ENCODE peak calls at places on chromosome 4, in six cellular contexts. One of them, this sample, is unnamed.

GRCh38 chr4:1735215-1735614 is 13.9 kb downstream of the TACC3 start:
- DNase-seq in DND-41: no peak
- DNase-seq in choroid plexus epithelial cell: no peak
- DNase-seq in mucosa of descending colon: no peak
- DNase-seq in sigmoid colon: no peak
- DNase-seq in GM20000: no peak
- DNase-seq in this sample: no peak

GRCh38 chr4:23789765-23790164 is 100.1 kb downstream of the PPARGC1A start:
- DNase-seq in GM20000: no peak
- DNase-seq in choroid plexus epithelial cell: peak; percentile 54
- DNase-seq in mucosa of descending colon: no peak
- DNase-seq in sigmoid colon: peak; percentile 65
- DNase-seq in DND-41: no peak
- DNase-seq in this sample: no peak

GRCh38 chr4:151403656-151404055 is 5.3 kb upstream of the FHIP1A start:
- DNase-seq in sigmoid colon: no peak
- DNase-seq in GM20000: no peak
- DNase-seq in mucosa of descending colon: no peak
- DNase-seq in DND-41: no peak
- DNase-seq in choroid plexus epithelial cell: no peak
- DNase-seq in this sample: no peak

GRCh38 chr4:109870061-109870460 is 22.2 kb downstream of the LRIT3 start:
- DNase-seq in mucosa of descending colon: no peak
- DNase-seq in sigmoid colon: no peak
- DNase-seq in choroid plexus epithelial cell: no peak
- DNase-seq in GM20000: no peak
- DNase-seq in DND-41: no peak
- DNase-seq in this sample: no peak

GRCh38 chr4:82890602-82890912 is 396 bp downstream of the SEC31A start:
- DNase-seq in GM20000: no peak
- DNase-seq in DND-41: no peak
- DNase-seq in mucosa of descending colon: no peak
- DNase-seq in choroid plexus epithelial cell: peak; percentile 24
- DNase-seq in sigmoid colon: no peak
- DNase-seq in this sample: no peak

GRCh38 chr4:184310171-184310567 is 92.5 kb upstream of the ENPP6 start:
- DNase-seq in sigmoid colon: no peak
- DNase-seq in DND-41: peak; percentile 10
- DNase-seq in mucosa of descending colon: peak; percentile 70
- DNase-seq in choroid plexus epithelial cell: no peak
- DNase-seq in GM20000: peak; percentile 33
- DNase-seq in this sample: peak; percentile 63

GRCh38 chr4:3440011-3440410 is 1.8 kb upstream of the HGFAC start:
- DNase-seq in choroid plexus epithelial cell: no peak
- DNase-seq in sigmoid colon: no peak
- DNase-seq in mucosa of descending colon: peak; percentile 16
- DNase-seq in DND-41: no peak
- DNase-seq in GM20000: no peak
- DNase-seq in this sample: no peak

GRCh38 chr4:17447675-17448298 is 64.1 kb downstream of the QDPR start:
- DNase-seq in DND-41: peak; percentile 59
- DNase-seq in choroid plexus epithelial cell: peak; percentile 91
- DNase-seq in mucosa of descending colon: no peak
- DNase-seq in GM20000: peak; percentile 66
- DNase-seq in sigmoid colon: no peak
- DNase-seq in this sample: peak; percentile 55

GRCh38 chr4:78627966-78628678 is 76.6 kb downstream of the ANXA3 start:
- DNase-seq in sigmoid colon: no peak
- DNase-seq in mucosa of descending colon: no peak
- DNase-seq in choroid plexus epithelial cell: no peak
- DNase-seq in GM20000: no peak
- DNase-seq in DND-41: no peak
- DNase-seq in this sample: no peak

GRCh38 chr4:117831060-117831683 is 203.1 kb upstream of the NDST3 start:
- DNase-seq in GM20000: no peak
- DNase-seq in choroid plexus epithelial cell: no peak
- DNase-seq in mucosa of descending colon: no peak
- DNase-seq in sigmoid colon: no peak
- DNase-seq in DND-41: no peak
- DNase-seq in this sample: no peak

GRCh38 chr4:15677507-15677988 is 4.1 kb upstream of the FAM200B start:
- DNase-seq in DND-41: no peak
- DNase-seq in mucosa of descending colon: no peak
- DNase-seq in sigmoid colon: no peak
- DNase-seq in choroid plexus epithelial cell: peak; percentile 60
- DNase-seq in GM20000: no peak
- DNase-seq in this sample: no peak

GRCh38 chr4:163694385-163694784 is 199.9 kb downstream of the TMA16 start:
- DNase-seq in DND-41: no peak
- DNase-seq in mucosa of descending colon: no peak
- DNase-seq in choroid plexus epithelial cell: peak; percentile 28
- DNase-seq in GM20000: no peak
- DNase-seq in sigmoid colon: no peak
- DNase-seq in this sample: no peak

GRCh38 chr4:3683744-3684421 is 82.3 kb upstream of the ADRA2C start:
- DNase-seq in mucosa of descending colon: no peak
- DNase-seq in choroid plexus epithelial cell: no peak
- DNase-seq in GM20000: no peak
- DNase-seq in DND-41: no peak
- DNase-seq in sigmoid colon: peak; percentile 48
- DNase-seq in this sample: no peak

GRCh38 chr4:57098945-57099344 is 11.2 kb downstream of the IGFBP7 start:
- DNase-seq in DND-41: no peak
- DNase-seq in mucosa of descending colon: no peak
- DNase-seq in sigmoid colon: no peak
- DNase-seq in GM20000: no peak
- DNase-seq in choroid plexus epithelial cell: peak; percentile 95
- DNase-seq in this sample: no peak

GRCh38 chr4:133130171-133130570 is 18.9 kb upstream of the PCDH10 start:
- DNase-seq in GM20000: no peak
- DNase-seq in choroid plexus epithelial cell: peak; percentile 68
- DNase-seq in DND-41: no peak
- DNase-seq in mucosa of descending colon: no peak
- DNase-seq in sigmoid colon: no peak
- DNase-seq in this sample: no peak

GRCh38 chr4:184384056-184384809 is 90.1 kb downstream of the IRF2 start:
- DNase-seq in GM20000: peak; percentile 44
- DNase-seq in choroid plexus epithelial cell: peak; percentile 99
- DNase-seq in mucosa of descending colon: peak; percentile 57
- DNase-seq in DND-41: peak; percentile 75
- DNase-seq in sigmoid colon: peak; percentile 79
- DNase-seq in this sample: peak; percentile 48

GRCh38 chr4:84503495-84504437 is 4.7 kb upstream of the NKX6-1 start:
- DNase-seq in mucosa of descending colon: no peak
- DNase-seq in sigmoid colon: no peak
- DNase-seq in choroid plexus epithelial cell: peak; percentile 88
- DNase-seq in DND-41: peak; percentile 10
- DNase-seq in GM20000: peak; percentile 72
- DNase-seq in this sample: peak; percentile 58

GRCh38 chr4:15003441-15003890 is 1.2 kb downstream of the CPEB2 start:
- DNase-seq in GM20000: peak; percentile 79
- DNase-seq in sigmoid colon: peak; percentile 82
- DNase-seq in mucosa of descending colon: peak; percentile 79
- DNase-seq in DND-41: peak; percentile 47
- DNase-seq in choroid plexus epithelial cell: peak; percentile 50
- DNase-seq in this sample: peak; percentile 61

GRCh38 chr4:151407466-151408379 is 1.3 kb upstream of the FHIP1A start:
- DNase-seq in mucosa of descending colon: peak; percentile 74
- DNase-seq in GM20000: peak; percentile 83
- DNase-seq in sigmoid colon: no peak
- DNase-seq in DND-41: peak; percentile 48
- DNase-seq in choroid plexus epithelial cell: no peak
- DNase-seq in this sample: peak; percentile 78

GRCh38 chr4:111228396-111228795 is 605.5 kb upstream of the PITX2 start:
- DNase-seq in choroid plexus epithelial cell: no peak
- DNase-seq in sigmoid colon: no peak
- DNase-seq in mucosa of descending colon: no peak
- DNase-seq in GM20000: no peak
- DNase-seq in DND-41: no peak
- DNase-seq in this sample: no peak

GRCh38 chr4:5773271-5773555 is 62.2 kb downstream of the EVC start:
- DNase-seq in GM20000: no peak
- DNase-seq in sigmoid colon: peak; percentile 19
- DNase-seq in mucosa of descending colon: no peak
- DNase-seq in DND-41: no peak
- DNase-seq in choroid plexus epithelial cell: peak; percentile 81
- DNase-seq in this sample: no peak

GRCh38 chr4:85756938-85757337 is 282.0 kb downstream of the ARHGAP24 start:
- DNase-seq in sigmoid colon: no peak
- DNase-seq in choroid plexus epithelial cell: peak; percentile 75
- DNase-seq in mucosa of descending colon: no peak
- DNase-seq in GM20000: peak; percentile 8
- DNase-seq in DND-41: peak; percentile 14
- DNase-seq in this sample: peak; percentile 17

GRCh38 chr4:37245391-37245954 is 930 bp downstream of the NWD2 start:
- DNase-seq in mucosa of descending colon: no peak
- DNase-seq in sigmoid colon: no peak
- DNase-seq in DND-41: no peak
- DNase-seq in GM20000: peak; percentile 20
- DNase-seq in choroid plexus epithelial cell: no peak
- DNase-seq in this sample: no peak

GRCh38 chr4:26323807-26324206 is 3.0 kb downstream of the RBPJ start:
- DNase-seq in DND-41: no peak
- DNase-seq in choroid plexus epithelial cell: peak; percentile 68
- DNase-seq in GM20000: no peak
- DNase-seq in sigmoid colon: no peak
- DNase-seq in mucosa of descending colon: no peak
- DNase-seq in this sample: no peak

GRCh38 chr4:168656055-168656660 is 159.3 kb downstream of the PALLD start:
- DNase-seq in DND-41: no peak
- DNase-seq in choroid plexus epithelial cell: peak; percentile 95
- DNase-seq in GM20000: no peak
- DNase-seq in sigmoid colon: no peak
- DNase-seq in mucosa of descending colon: no peak
- DNase-seq in this sample: no peak

GRCh38 chr4:124515591-124515990 is 196.9 kb downstream of the ANKRD50 start:
- DNase-seq in sigmoid colon: no peak
- DNase-seq in DND-41: no peak
- DNase-seq in mucosa of descending colon: no peak
- DNase-seq in choroid plexus epithelial cell: no peak
- DNase-seq in GM20000: no peak
- DNase-seq in this sample: no peak

GRCh38 chr4:101033986-101034385 is 313.3 kb downstream of the PPP3CA start:
- DNase-seq in mucosa of descending colon: no peak
- DNase-seq in DND-41: no peak
- DNase-seq in GM20000: no peak
- DNase-seq in choroid plexus epithelial cell: no peak
- DNase-seq in sigmoid colon: no peak
- DNase-seq in this sample: no peak
- TF ChIP-seq CTCF in mucosa of descending colon: no peak
- TF ChIP-seq CTCF in DND-41: no peak
- TF ChIP-seq CTCF in GM20000: no peak
- TF ChIP-seq CTCF in choroid plexus epithelial cell: no peak
- TF ChIP-seq CTCF in sigmoid colon: no peak
- TF ChIP-seq CTCF in this sample: no peak

GRCh38 chr4:140427919-140428471 is 547 bp upstream of the CLGN start:
- DNase-seq in GM20000: no peak
- DNase-seq in mucosa of descending colon: no peak
- DNase-seq in choroid plexus epithelial cell: no peak
- DNase-seq in sigmoid colon: no peak
- DNase-seq in DND-41: no peak
- DNase-seq in this sample: no peak

GRCh38 chr4:140423106-140423505 is 4.3 kb downstream of the CLGN start:
- DNase-seq in choroid plexus epithelial cell: peak; percentile 4
- DNase-seq in mucosa of descending colon: no peak
- DNase-seq in DND-41: no peak
- DNase-seq in GM20000: no peak
- DNase-seq in sigmoid colon: no peak
- DNase-seq in this sample: no peak

GRCh38 chr4:140427104-140427918 is at the start of gene CLGN:
- DNase-seq in mucosa of descending colon: peak; percentile 74
- DNase-seq in DND-41: peak; percentile 69
- DNase-seq in choroid plexus epithelial cell: peak; percentile 34
- DNase-seq in GM20000: peak; percentile 73
- DNase-seq in sigmoid colon: peak; percentile 82
- DNase-seq in this sample: peak; percentile 80

GRCh38 chr4:140426610-140427103 is 791 bp downstream of the CLGN start:
- DNase-seq in mucosa of descending colon: no peak
- DNase-seq in GM20000: peak; percentile 16
- DNase-seq in sigmoid colon: no peak
- DNase-seq in DND-41: peak; percentile 16
- DNase-seq in choroid plexus epithelial cell: no peak
- DNase-seq in this sample: no peak
- TF ChIP-seq CTCF in mucosa of descending colon: no peak
- TF ChIP-seq CTCF in GM20000: no peak
- TF ChIP-seq CTCF in sigmoid colon: no peak
- TF ChIP-seq CTCF in DND-41: no peak
- TF ChIP-seq CTCF in choroid plexus epithelial cell: no peak
- TF ChIP-seq CTCF in this sample: no peak

DNA sequence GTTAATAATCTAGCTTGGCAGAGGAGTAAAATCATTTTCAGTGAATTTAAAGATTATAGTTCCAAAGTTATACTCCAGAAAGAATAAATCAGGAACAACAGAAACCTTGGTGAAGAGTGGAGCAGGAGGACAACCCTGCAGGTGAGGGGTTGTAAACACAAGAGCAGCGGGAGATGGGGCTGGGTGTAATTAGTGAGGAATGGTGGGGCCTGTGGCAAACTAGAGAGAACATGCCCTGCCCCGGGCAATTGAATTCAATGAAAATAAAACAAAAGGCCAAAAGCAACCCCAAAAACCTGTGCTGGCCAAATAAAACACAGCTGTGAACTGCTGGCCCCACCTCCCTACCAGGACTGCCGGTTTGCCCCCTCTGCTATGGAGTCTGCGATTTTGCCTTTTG is 325.2 kb downstream of the NR3C2 start:
- DNase-seq in DND-41: no peak
- DNase-seq in choroid plexus epithelial cell: no peak
- DNase-seq in sigmoid colon: no peak
- DNase-seq in GM20000: no peak
- DNase-seq in mucosa of descending colon: no peak
- DNase-seq in this sample: no peak
- TF ChIP-seq CTCF in DND-41: no peak
- TF ChIP-seq CTCF in choroid plexus epithelial cell: no peak
- TF ChIP-seq CTCF in sigmoid colon: no peak
- TF ChIP-seq CTCF in GM20000: no peak
- TF ChIP-seq CTCF in mucosa of descending colon: no peak
- TF ChIP-seq CTCF in this sample: no peak

GRCh38 chr4:170227928-170228327 is 138.2 kb upstream of the AADAT start:
- DNase-seq in GM20000: no peak
- DNase-seq in DND-41: no peak
- DNase-seq in sigmoid colon: no peak
- DNase-seq in choroid plexus epithelial cell: no peak
- DNase-seq in mucosa of descending colon: no peak
- DNase-seq in this sample: no peak
- TF ChIP-seq CTCF in GM20000: no peak
- TF ChIP-seq CTCF in DND-41: no peak
- TF ChIP-seq CTCF in sigmoid colon: no peak
- TF ChIP-seq CTCF in choroid plexus epithelial cell: peak; percentile 38
- TF ChIP-seq CTCF in mucosa of descending colon: no peak
- TF ChIP-seq CTCF in this sample: no peak